ENCODE peak calls at places on chromosomes 11 and 22, in five cellular contexts. D is ovary, P is endothelial cell of umbilical vein, U is HCT116, G is suprapubic skin. M is an unnamed sample.

GRCh38 chr22:31247726-31248125 is 35.6 kb downstream of the LIMK2 start:
- DNase-seq in U (no peak), G (no peak), P (no peak), D (no peak), M (no peak)

GRCh38 chr22:35046744-35047462 is 19.1 kb upstream of the ISX start:
- DNase-seq in U (no peak), G (no peak), D (no peak), P (no peak), M (no peak)

GRCh38 chr11:5550440-5551095 is 2.2 kb upstream of the OR52H1 start:
- DNase-seq in D (no peak), P (no peak), U (peak; percentile 54), G (no peak), M (no peak)

GRCh38 chr11:103601230-103601846 is 435.1 kb upstream of the DDI1 start:
- DNase-seq in D (no peak), U (no peak), G (no peak), P (peak; percentile 78), M (peak; percentile 19)

GRCh38 chr22:23182289-23183106 is 2.2 kb downstream of the BCR start:
- DNase-seq in P (peak; percentile 68), D (no peak), U (no peak), G (no peak), M (peak; percentile 20)

GRCh38 chr11:129075757-129076156 is 116.4 kb downstream of the ARHGAP32 start:
- DNase-seq in U (no peak), G (no peak), P (no peak), D (no peak), M (no peak)

GRCh38 chr11:76620471-76620870 is 50.1 kb downstream of the LRRC32 start:
- DNase-seq in G (peak; percentile 23), P (peak; percentile 27), D (no peak), U (no peak), M (no peak)

GRCh38 chr22:24894220-24894975 is 52.1 kb downstream of the LHFPL7 start:
- DNase-seq in D (peak; percentile 85), U (peak; percentile 89), P (peak; percentile 99), G (no peak), M (peak; percentile 97)

GRCh38 chr22:23219787-23220484 is 39.6 kb downstream of the BCR start:
- DNase-seq in G (no peak), D (no peak), U (no peak), P (peak; percentile 73), M (peak; percentile 89)

GRCh38 chr11:134975866-134976265 is 563.8 kb upstream of the B3GAT1 start:
- DNase-seq in P (no peak), U (no peak), D (no peak), G (peak; percentile 21), M (no peak)

GRCh38 chr11:74731301-74732094 is at the start of gene CHRDL2:
- DNase-seq in U (no peak), D (no peak), G (no peak), P (no peak), M (peak; percentile 27)

GRCh38 chr11:124394408-124394807 is 4.4 kb downstream of the OR8B3 start:
- DNase-seq in G (no peak), U (no peak), P (no peak), D (no peak), M (no peak)

GRCh38 chr11:39732002-39732401 is 1727.5 kb downstream of the LRRC4C start:
- DNase-seq in U (no peak), D (no peak), P (no peak), G (no peak), M (no peak)

GRCh38 chr22:47474464-47474863 is 712.0 kb downstream of the TBC1D22A start:
- DNase-seq in D (no peak), P (no peak), U (no peak), G (no peak), M (peak; percentile 17)

GRCh38 chr22:48494256-48494967 is 1333.3 kb downstream of the BRD1 start:
- DNase-seq in U (no peak), P (no peak), D (peak; percentile 15), G (no peak), M (no peak)

GRCh38 chr11:111378773-111379499 is at the start of gene POU2AF1:
- DNase-seq in U (no peak), P (no peak), D (no peak), G (no peak), M (peak; percentile 88)

GRCh38 chr11:1222491-1223345 is at the start of gene MUC5B:
- DNase-seq in D (no peak), P (no peak), G (peak; percentile 72), U (no peak), M (no peak)

GRCh38 chr11:83070044-83070877 is 1.4 kb downstream of the RAB30 start:
- DNase-seq in U (no peak), G (no peak), P (peak; percentile 72), D (no peak), M (peak; percentile 24)

GRCh38 chr11:109971184-109971523 is 122.0 kb upstream of the ZC3H12C start:
- DNase-seq in U (no peak), G (no peak), P (peak; percentile 94), D (no peak), M (peak; percentile 49)

GRCh38 chr22:23862103-23862502 is 4.4 kb downstream of the SLC2A11 start:
- DNase-seq in G (no peak), U (peak; percentile 32), P (peak; percentile 50), D (no peak), M (no peak)

GRCh38 chr22:35777335-35777975 is 59.8 kb downstream of the APOL5 start:
- DNase-seq in D (no peak), U (no peak), P (peak; percentile 64), G (no peak), M (no peak)

GRCh38 chr11:96614846-96615245 is 225.0 kb downstream of the JRKL start:
- DNase-seq in G (no peak), P (no peak), U (no peak), D (no peak), M (no peak)

GRCh38 chr22:50151571-50152537 is 18.7 kb upstream of the PANX2 start:
- DNase-seq in U (no peak), P (no peak), G (peak; percentile 71), D (no peak), M (no peak)

GRCh38 chr11:124867700-124868099 is 2.5 kb downstream of the ROBO3 start:
- DNase-seq in D (no peak), U (peak; percentile 13), P (peak; percentile 49), G (no peak), M (peak; percentile 43)

GRCh38 chr11:66494935-66495334 is 14.7 kb downstream of the DPP3 start:
- DNase-seq in G (no peak), D (no peak), P (no peak), U (no peak), M (no peak)

GRCh38 chr11:69111578-69112247 is 44.0 kb upstream of the SMIM38 start:
- DNase-seq in U (no peak), D (no peak), P (no peak), G (no peak), M (no peak)

GRCh38 chr11:1387961-1388762 is 1.6 kb upstream of the BRSK2 start:
- DNase-seq in D (no peak), U (no peak), G (no peak), P (no peak), M (no peak)

GRCh38 chr11:127205688-127206217 is 205.2 kb upstream of the KIRREL3 start:
- DNase-seq in G (no peak), P (no peak), U (no peak), D (no peak), M (no peak)

GRCh38 chr11:67273260-67273990 is 7.2 kb downstream of the GRK2 start:
- DNase-seq in G (no peak), D (peak; percentile 34), P (no peak), U (no peak), M (no peak)

GRCh38 chr11:2553886-2554285 is 109.1 kb downstream of the KCNQ1 start:
- DNase-seq in U (no peak), G (no peak), P (no peak), D (no peak), M (no peak)
- TF ChIP-seq POLR2A in U (no peak), G (no peak), P (no peak), D (no peak), M (no peak)

GRCh38 chr11:35946766-35947165 is 2.9 kb downstream of the LDLRAD3 start:
- DNase-seq in U (no peak), D (no peak), P (no peak), G (no peak), M (no peak)

GRCh38 chr11:35950082-35950481 is 6.2 kb downstream of the LDLRAD3 start:
- DNase-seq in G (no peak), U (no peak), D (no peak), P (no peak), M (no peak)

GRCh38 chr11:35949242-35949641 is 5.4 kb downstream of the LDLRAD3 start:
- DNase-seq in D (no peak), G (no peak), U (no peak), P (no peak), M (no peak)

GRCh38 chr11:35945137-35945518 is 1.3 kb downstream of the LDLRAD3 start:
- DNase-seq in U (no peak), G (no peak), P (no peak), D (no peak), M (no peak)

DNA sequence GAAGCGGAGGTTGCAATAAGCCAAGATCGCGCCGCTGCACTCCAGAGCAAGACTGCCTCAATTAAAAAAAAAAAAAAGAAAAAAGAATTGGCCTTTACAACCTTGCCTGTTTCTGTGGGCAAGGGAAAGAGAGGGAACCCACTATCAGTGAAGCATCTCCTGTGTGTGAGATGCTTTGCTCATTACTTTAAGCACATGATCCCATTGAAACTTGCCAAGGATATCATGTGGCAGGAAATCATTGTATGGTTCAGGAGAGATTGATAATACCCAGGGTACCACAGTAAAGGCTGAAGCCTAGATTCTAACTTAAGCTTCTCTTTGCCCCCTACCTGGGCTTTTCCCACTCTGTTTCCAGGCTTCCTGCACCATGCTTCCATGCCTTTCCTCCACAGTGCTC is 3.6 kb downstream of the LDLRAD3 start:
- DNase-seq in P (no peak), G (no peak), D (no peak), U (no peak), M (no peak)
- H3K4me3 ChIP-seq in P (no peak overlapping the region), G (no peak overlapping the region), D (no peak overlapping the region), U (no peak overlapping the region), M (no peak overlapping the region)

DNA sequence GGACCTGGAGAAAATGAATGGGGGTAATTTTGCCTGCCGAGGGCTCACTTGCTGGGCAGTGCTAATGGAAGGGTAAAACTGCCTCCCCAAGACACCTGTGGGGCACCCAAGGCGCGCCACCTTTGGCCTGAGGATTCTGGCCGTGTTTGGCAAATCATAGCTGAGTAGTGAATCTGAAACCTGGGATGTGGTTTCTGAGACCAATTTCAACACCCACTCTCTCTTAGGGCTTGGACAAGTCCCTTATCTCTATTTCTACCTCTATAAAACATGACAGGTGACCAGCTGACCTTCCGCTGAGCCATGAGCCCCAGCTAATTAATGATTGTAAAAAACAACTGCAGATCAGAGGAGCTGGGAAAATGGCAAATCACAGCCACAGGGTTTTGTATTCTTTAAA is 1.5 kb upstream of the PACSIN3 start:
- DNase-seq in P (no peak), U (no peak), D (no peak), G (no peak), M (no peak)
- TF ChIP-seq CTCF in P (no peak), U (no peak), D (no peak), G (no peak), M (no peak)

GRCh38 chr11:94834931-94835330 is 66.8 kb downstream of the AMOTL1 start:
- DNase-seq in P (peak; percentile 32), G (no peak), U (no peak), D (no peak), M (no peak)

GRCh38 chr11:94828088-94828487 is 59.9 kb downstream of the AMOTL1 start:
- DNase-seq in D (no peak), G (no peak), P (no peak), U (no peak), M (no peak)

GRCh38 chr11:94830722-94831121 is 62.6 kb downstream of the AMOTL1 start:
- DNase-seq in D (no peak), P (no peak), G (no peak), U (no peak), M (no peak)

GRCh38 chr11:94832604-94833238 is 64.6 kb downstream of the AMOTL1 start:
- DNase-seq in P (no peak), U (no peak), D (no peak), G (no peak), M (no peak)

GRCh38 chr11:94831529-94831928 is 63.4 kb downstream of the AMOTL1 start:
- DNase-seq in G (no peak), P (no peak), U (no peak), D (no peak), M (no peak)
- TF ChIP-seq POLR2A in G (no peak), P (no peak), U (no peak), D (no peak), M (no peak)